ENCODE peak calls at places on chromosome 2, in ten cellular contexts. Z is ovary, E is A549, D is stomach, M is upper lobe of left lung, H is tibial nerve, F is transverse colon, L is K562, R is HepG2, B is H1. O is an unnamed sample.

GRCh38 chr2:184498936-184499335 is 99.4 kb upstream of the ZNF804A start:
- DNase-seq in Z (no peak), E (no peak), D (no peak), M (no peak), H (no peak), F (no peak), L (no peak), R (no peak), B (no peak), O (no peak)

GRCh38 chr2:31163011-31163540 is 24.8 kb upstream of the GALNT14 start:
- DNase-seq in Z (no peak), E (no peak), D (no peak), M (no peak), H (no peak), F (no peak), L (no peak), R (no peak), B (no peak), O (no peak)

GRCh38 chr2:230077851-230078547 is 9.3 kb upstream of the SLC16A14 start:
- DNase-seq in Z (no peak), E (no peak), D (no peak), M (no peak), H (no peak), F (no peak), L (no peak), R (no peak), B (no peak), O (no peak)

GRCh38 chr2:215796160-215796559 is 217.2 kb downstream of the MREG start:
- DNase-seq in Z (no peak), E (no peak), D (peak; percentile 31), M (no peak), H (no peak), F (no peak), L (no peak), R (no peak), B (no peak), O (no peak)

GRCh38 chr2:143482761-143483160 is 353.5 kb downstream of the ARHGAP15 start:
- DNase-seq in Z (no peak), E (no peak), D (no peak), M (no peak), H (no peak), F (no peak), L (no peak), R (no peak), B (no peak), O (no peak)

GRCh38 chr2:27118525-27119329 is at the start of gene CGREF1:
- DNase-seq in Z (no peak), E (peak; percentile 36), D (peak; percentile 45), M (no peak), H (no peak), F (peak; percentile 32), L (no peak), R (no peak), B (no peak), O (no peak)

GRCh38 chr2:26970928-26971627 is 641 bp downstream of the MAPRE3 start:
- DNase-seq in Z (peak; percentile 49), E (peak; percentile 46), D (no peak), M (peak; percentile 27), H (no peak), F (no peak), L (no peak), R (no peak), B (no peak), O (no peak)

GRCh38 chr2:162840598-162841246 is 2.2 kb upstream of the KCNH7 start:
- DNase-seq in Z (peak; percentile 24), E (peak; percentile 4), D (peak; percentile 45), M (no peak), H (no peak), F (peak; percentile 14), L (peak; percentile 28), R (peak; percentile 70), B (peak; percentile 72), O (no peak)

GRCh38 chr2:129913695-129914495 is 65.6 kb upstream of the RAB6C start:
- DNase-seq in Z (no peak), E (no peak), D (peak; percentile 16), M (no peak), H (no peak), F (no peak), L (no peak), R (no peak), B (no peak), O (no peak)

GRCh38 chr2:46074501-46074900 is 222.7 kb upstream of the EPAS1 start:
- DNase-seq in Z (no peak), E (no peak), D (no peak), M (no peak), H (no peak), F (no peak), L (no peak), R (no peak), B (no peak), O (no peak)

GRCh38 chr2:197209742-197210408 is 100.7 kb downstream of the ANKRD44 start:
- DNase-seq in Z (no peak), E (no peak), D (no peak), M (peak; percentile 74), H (no peak), F (no peak), L (peak; percentile 12), R (no peak), B (no peak), O (no peak)

GRCh38 chr2:42314892-42315468 is 46.0 kb downstream of the COX7A2L start:
- DNase-seq in Z (no peak), E (peak; percentile 13), D (no peak), M (no peak), H (no peak), F (no peak), L (no peak), R (no peak), B (no peak), O (no peak)

GRCh38 chr2:145070703-145071102 is 550.8 kb upstream of the ZEB2 start:
- DNase-seq in Z (no peak), E (no peak), D (no peak), M (no peak), H (no peak), F (no peak), L (no peak), R (no peak), B (no peak), O (no peak)

GRCh38 chr2:139721454-139721995 is 941.3 kb upstream of the NXPH2 start:
- DNase-seq in Z (no peak), E (no peak), D (no peak), M (no peak), H (no peak), F (no peak), L (no peak), R (no peak), B (peak; percentile 43), O (no peak)

GRCh38 chr2:219574509-219575311 is 2.6 kb downstream of the INHA start:
- DNase-seq in Z (no peak), E (no peak), D (no peak), M (no peak), H (no peak), F (no peak), L (peak; percentile 18), R (no peak), B (no peak), O (no peak)

GRCh38 chr2:72827999-72828646 is 2.3 kb upstream of the EXOC6B start:
- DNase-seq in Z (no peak), E (no peak), D (no peak), M (no peak), H (no peak), F (no peak), L (no peak), R (peak; percentile 22), B (no peak), O (no peak)

GRCh38 chr2:72827495-72827894 is 1.7 kb upstream of the EXOC6B start:
- DNase-seq in Z (no peak), E (no peak), D (no peak), M (no peak), H (no peak), F (no peak), L (no peak), R (no peak), B (no peak), O (no peak)

GRCh38 chr2:72824224-72824842 is 1.5 kb downstream of the EXOC6B start:
- DNase-seq in Z (no peak), E (no peak), D (no peak), M (no peak), H (no peak), F (no peak), L (no peak), R (no peak), B (no peak), O (no peak)

GRCh38 chr2:72826156-72826477 is 284 bp upstream of the EXOC6B start:
- DNase-seq in Z (no peak), E (no peak), D (no peak), M (no peak), H (no peak), F (no peak), L (no peak), R (no peak), B (no peak), O (no peak)

GRCh38 chr2:72825271-72826155 is at the start of gene EXOC6B:
- DNase-seq in Z (peak; percentile 93), E (peak; percentile 84), D (peak; percentile 94), M (peak; percentile 92), H (peak; percentile 85), F (peak; percentile 95), L (peak; percentile 90), R (peak; percentile 91), B (peak; percentile 86), O (peak; percentile 97)
- TF ChIP-seq POLR2A in Z (peak; percentile 72), E (peak; percentile 94), D (peak; percentile 19), M (peak; percentile 53), H (peak; percentile 76), F (peak; percentile 76), L (no peak), R (peak; percentile 95), B (peak; percentile 79), O (no peak)

DNA sequence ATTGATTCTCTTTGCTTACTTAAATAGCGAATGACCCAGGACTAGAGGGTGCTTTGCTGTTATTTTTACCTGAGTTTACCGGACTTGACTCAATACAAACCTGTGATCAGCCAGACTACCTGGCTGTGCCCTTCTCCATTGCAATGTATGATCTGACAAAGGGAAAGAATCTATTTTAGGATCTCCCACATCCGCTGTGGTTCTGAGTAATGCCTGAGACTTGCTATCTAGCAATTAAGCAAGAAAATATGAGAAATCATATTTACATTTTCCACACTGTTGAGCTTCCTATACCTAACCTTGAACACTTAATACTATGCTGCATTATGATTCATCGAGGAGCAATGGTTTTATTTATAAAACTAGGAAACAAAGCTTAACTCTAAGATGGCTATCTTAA is 215.2 kb downstream of the RAD51AP2 start:
- DNase-seq in Z (no peak), E (no peak), D (no peak), M (no peak), H (no peak), F (no peak), L (no peak), R (no peak), B (no peak), O (no peak)
- TF ChIP-seq EP300 in Z (no peak), E (no peak), D (no peak), M (no peak), H (no peak), F (no peak), L (no peak), R (no peak), B (no peak), O (no peak)

GRCh38 chr2:52416340-52416739 is 1351.3 kb upstream of the CHAC2 start:
- DNase-seq in Z (no peak), E (no peak), D (no peak), M (no peak), H (no peak), F (no peak), L (no peak), R (no peak), B (no peak), O (no peak)
- TF ChIP-seq CTCF in Z (no peak), E (peak; percentile 19), D (no peak), M (no peak), H (no peak), F (no peak), L (no peak), R (no peak), B (peak; percentile 33), O (no peak)

GRCh38 chr2:232901711-232902578 is 31.9 kb downstream of the SNORC start:
- DNase-seq in Z (no peak), E (peak; percentile 93), D (peak; percentile 29), M (no peak), H (no peak), F (no peak), L (no peak), R (peak; percentile 60), B (no peak), O (peak; percentile 61)
- TF ChIP-seq POLR2A in Z (no peak), E (no peak), D (no peak), M (no peak), H (no peak), F (no peak), L (no peak), R (no peak), B (no peak), O (no peak)

O was measured in suprapubic skin.